ENCODE peak calls at places on chromosomes 4 and X, in four cellular contexts. Z is tibial nerve, G is MM.1S, N is fibroblast of lung. C is an unnamed sample.

GRCh38 chr4:38654273-38654672 is 9.7 kb upstream of the KLF3 start:
- DNase-seq in Z (no peak), G (no peak), N (no peak), C (no peak)

GRCh38 chrX:133094098-133094731 is 2.7 kb downstream of the USP26 start:
- DNase-seq in Z (no peak), G (no peak), N (no peak), C (no peak)

GRCh38 chrX:153190384-153190783 is 11.3 kb downstream of the MAGEA1 start:
- DNase-seq in Z (no peak), G (no peak), N (no peak), C (peak)

GRCh38 chr4:166198921-166199320 is 325.9 kb downstream of the TLL1 start:
- DNase-seq in Z (no peak), G (no peak), N (no peak), C (no peak)

GRCh38 chr4:145276044-145276443 is 95.7 kb upstream of the OTUD4 start:
- DNase-seq in Z (no peak), G (no peak), N (no peak), C (no peak)

GRCh38 chr4:102326951-102327350 is 18.3 kb downstream of the SLC39A8 start:
- DNase-seq in Z (no peak), G (no peak), N (no peak), C (no peak)

GRCh38 chrX:131675596-131676194 is 131.8 kb downstream of the OR13H1 start:
- DNase-seq in Z (no peak), G (peak), N (peak), C (peak)

GRCh38 chr4:90127706-90128345 is 632 bp downstream of the CCSER1 start:
- DNase-seq in Z (no peak), G (peak), N (peak), C (no peak)

GRCh38 chrX:69158166-69159040 is 6.8 kb downstream of the PJA1 start:
- DNase-seq in Z (peak), G (no peak), N (peak), C (peak)

GRCh38 chr4:155442267-155443105 is 65.7 kb upstream of the MAP9 start:
- DNase-seq in Z (peak), G (peak), N (peak), C (peak)

GRCh38 chr4:185640809-185641675 is 105.7 kb upstream of the PDLIM3 start:
- DNase-seq in Z (no peak), G (peak), N (peak), C (peak)

GRCh38 chrX:137354851-137355250 is 211.1 kb upstream of the ZIC3 start:
- DNase-seq in Z (no peak), G (no peak), N (no peak), C (no peak)

GRCh38 chr4:13704020-13704419 is 76.5 kb upstream of the BOD1L1 start:
- DNase-seq in Z (no peak), G (no peak), N (no peak), C (no peak)

GRCh38 chr4:4386296-4386735 is 586 bp upstream of the NSG1 start:
- DNase-seq in Z (no peak), G (no peak), N (no peak), C (no peak)

GRCh38 chr4:11603594-11604194 is 175.0 kb upstream of the HS3ST1 start:
- DNase-seq in Z (no peak), G (no peak), N (no peak), C (no peak)

GRCh38 chr4:47251363-47252135 is 212.0 kb downstream of the COMMD8 start:
- DNase-seq in Z (no peak), G (no peak), N (no peak), C (no peak)

GRCh38 chr4:140989944-140990343 is 143.3 kb downstream of the RNF150 start:
- DNase-seq in Z (no peak), G (no peak), N (no peak), C (no peak)

GRCh38 chr4:163939597-163939996 is 445.1 kb downstream of the TMA16 start:
- DNase-seq in Z (no peak), G (no peak), N (no peak), C (no peak)

GRCh38 chr4:85610450-85610849 is 135.5 kb downstream of the ARHGAP24 start:
- DNase-seq in Z (no peak), G (peak), N (no peak), C (no peak)

GRCh38 chr4:100290585-100290984 is 100.3 kb upstream of the DDIT4L start:
- DNase-seq in Z (no peak), G (no peak), N (peak), C (no peak)

GRCh38 chr4:159117564-159117963 is 14.7 kb downstream of the RAPGEF2 start:
- DNase-seq in Z (no peak), G (no peak), N (no peak), C (no peak)

GRCh38 chrX:16869393-16870094 is 618 bp downstream of the RBBP7 start:
- DNase-seq in Z (no peak), G (peak), N (no peak), C (peak)

GRCh38 chr4:128275351-128275750 is 12.3 kb downstream of the PGRMC2 start:
- DNase-seq in Z (no peak), G (no peak), N (peak), C (no peak)

GRCh38 chrX:7252013-7252610 is 104.2 kb upstream of the PUDP start:
- DNase-seq in Z (no peak), G (peak), N (no peak), C (no peak)

GRCh38 chr4:143514432-143514831 is 930 bp downstream of the SMARCA5 start:
- DNase-seq in Z (peak), G (peak), N (peak), C (peak)

GRCh38 chrX:130106071-130106470 is 4.2 kb downstream of the ELF4 start:
- DNase-seq in Z (no peak), G (no peak), N (no peak), C (no peak)

GRCh38 chr4:41215155-41215554 is 813 bp upstream of the APBB2 start:
- DNase-seq in Z (no peak), G (no peak), N (no peak), C (no peak)

GRCh38 chrX:119206203-119206602 is 29.9 kb upstream of the PGRMC1 start:
- DNase-seq in Z (no peak), G (no peak), N (no peak), C (no peak)

GRCh38 chrX:38061335-38061734 is 55.0 kb downstream of the SYTL5 start:
- DNase-seq in Z (no peak), G (no peak), N (peak), C (peak)

GRCh38 chr4:147589586-147589985 is 27.6 kb upstream of the TMEM184C start:
- DNase-seq in Z (no peak), G (no peak), N (no peak), C (no peak)

GRCh38 chr4:56374956-56375355 is 12.3 kb downstream of the AASDH start:
- DNase-seq in Z (no peak), G (no peak), N (no peak), C (no peak)

GRCh38 chr4:171594293-171594692 is 218.9 kb upstream of the GALNTL6 start:
- DNase-seq in Z (no peak), G (no peak), N (no peak), C (no peak)

GRCh38 chr4:47705326-47705981 is 132.4 kb downstream of the CORIN start:
- DNase-seq in Z (no peak), G (peak), N (peak), C (peak)

GRCh38 chr4:121900132-121900983 is 30.1 kb upstream of the BBS7 start:
- DNase-seq in Z (no peak), G (peak), N (peak), C (peak)

GRCh38 chr4:109302366-109303140 is at the start of gene COL25A1:
- DNase-seq in Z (no peak), G (peak), N (peak), C (peak)

GRCh38 chr4:74394476-74395136 is 29.7 kb downstream of the EREG start:
- DNase-seq in Z (no peak), G (no peak), N (peak), C (peak)

GRCh38 chr4:74402692-74403460 is 37.9 kb downstream of the EREG start:
- DNase-seq in Z (no peak), G (no peak), N (no peak), C (peak)

GRCh38 chr4:74400395-74400794 is 35.5 kb downstream of the EREG start:
- DNase-seq in Z (no peak), G (no peak), N (no peak), C (no peak)

GRCh38 chr4:74395633-74396032 is 30.7 kb downstream of the EREG start:
- DNase-seq in Z (no peak), G (no peak), N (peak), C (peak)

GRCh38 chr4:74397748-74398426 is 32.9 kb downstream of the EREG start:
- DNase-seq in Z (no peak), G (peak), N (no peak), C (peak)
- H3K4me3 ChIP-seq in Z (peak), G (peak), N (peak), C (peak)

DNA sequence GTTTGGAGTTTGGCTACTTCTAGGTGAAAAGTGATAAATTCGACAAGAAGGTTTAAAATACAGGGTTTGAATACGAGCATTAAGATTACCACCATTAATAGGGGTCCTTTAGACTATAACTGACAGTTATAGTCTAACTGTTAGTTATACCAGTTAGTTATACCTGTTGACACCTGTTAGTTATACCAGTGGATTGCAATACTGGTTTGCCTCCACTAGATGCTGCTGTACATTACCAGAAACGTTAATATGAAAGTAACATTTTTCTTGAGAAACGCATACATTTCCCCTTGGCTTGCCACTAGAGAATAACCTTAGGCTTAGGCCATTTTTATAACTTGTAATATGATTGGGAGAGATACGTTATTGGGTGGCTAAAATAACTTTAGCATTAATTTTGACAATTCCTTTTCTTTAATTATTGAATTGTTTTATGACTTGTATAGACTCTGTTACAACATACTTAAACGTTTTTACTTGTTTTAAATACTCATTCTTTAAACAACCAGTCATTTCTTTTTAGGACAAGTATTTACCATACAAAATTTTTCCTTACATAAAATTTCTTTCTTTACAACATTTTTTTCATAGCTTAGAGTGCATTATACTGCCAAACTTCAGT is 911.2 kb downstream of the FSTL5 start:
- DNase-seq in Z (no peak), G (peak), N (peak), C (peak)
- TF ChIP-seq CTCF in Z (peak), G (peak), N (peak), C (peak)

DNA sequence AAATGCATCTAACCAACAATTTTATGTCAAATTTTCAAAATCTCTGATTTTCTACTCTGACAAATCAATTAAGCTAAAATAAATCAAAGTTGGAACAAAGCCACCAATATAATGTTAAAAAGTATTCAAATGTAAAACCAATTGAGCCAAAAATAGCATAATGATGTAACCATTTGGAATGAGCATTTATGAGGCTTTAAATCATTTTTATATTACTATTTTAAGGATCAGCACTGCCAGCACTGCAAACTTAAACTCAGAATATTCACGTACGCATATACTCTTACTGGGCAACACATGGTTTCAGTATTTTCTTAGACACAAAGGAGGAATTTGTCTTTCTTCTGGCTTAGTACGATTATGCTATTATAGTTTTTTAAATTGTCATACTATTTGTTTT is 52.2 kb downstream of the AFAP1 start:
- DNase-seq in Z (no peak), G (no peak), N (no peak), C (peak)
- H3K4me3 ChIP-seq in Z (no peak), G (no peak), N (no peak), C (no peak)

GRCh38 chr4:173536808-173537429 is 6.9 kb upstream of the HAND2 start:
- DNase-seq in Z (no peak), G (peak), N (no peak), C (peak)
- TF ChIP-seq CTCF in Z (no peak), G (no peak), N (peak), C (peak)

GRCh38 chr4:110475881-110476818 is at the start of gene ENPEP:
- DNase-seq in Z (no peak), G (no peak), N (peak), C (peak)
- H3K4me3 ChIP-seq in Z (peak), G (no peak), N (no peak), C (peak)

GRCh38 chr4:22962186-22962786 is 269.5 kb downstream of the GBA3 start:
- DNase-seq in Z (no peak), G (peak), N (peak), C (peak)
- TF ChIP-seq CTCF in Z (no peak), G (peak), N (peak), C (peak)

DNA sequence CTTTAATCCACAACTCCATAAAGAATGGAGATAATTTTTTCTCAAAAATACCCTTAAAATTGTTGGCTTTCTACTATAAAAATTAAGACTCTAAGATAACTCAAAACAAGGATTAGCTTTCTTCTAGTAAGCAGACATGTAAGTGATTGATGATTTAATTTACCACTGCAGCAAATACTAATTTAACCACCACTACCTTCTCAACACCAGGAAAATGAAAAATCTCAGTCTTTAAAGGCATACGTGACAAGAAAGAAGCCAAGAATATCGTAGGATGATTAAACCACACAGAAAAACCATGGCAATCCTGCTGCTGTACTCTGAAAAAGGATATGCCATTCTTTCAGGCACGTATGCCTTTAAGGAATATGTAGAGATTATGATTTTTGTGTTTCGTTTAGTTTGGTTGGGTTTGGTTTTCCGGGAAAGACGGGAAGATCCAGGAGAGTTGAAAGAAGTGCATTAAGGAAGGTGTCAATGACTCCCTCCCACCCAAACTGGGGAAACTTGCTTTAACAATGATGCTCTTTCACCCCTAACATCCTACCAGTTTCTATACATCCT is 881 bp downstream of the LRCH2 start:
- DNase-seq in Z (no peak), G (no peak), N (no peak), C (no peak)
- H3K4me3 ChIP-seq in Z (peak), G (no peak), N (peak), C (peak)